ENCODE peak calls at places on chromosomes 6 and 20, in seven cellular contexts. One of them, this sample, is unnamed.

GRCh38 chr6:100176321-100176950 is 182.4 kb upstream of the MCHR2 start:
- DNase-seq in activated naive CD4-positive, alpha-beta T cell: no peak
- DNase-seq in AG09319: peak
- DNase-seq in dorsolateral prefrontal cortex: no peak
- DNase-seq in AG08395: peak
- DNase-seq in GM06990: no peak
- DNase-seq in RPMI8226: peak
- DNase-seq in this sample: no peak

GRCh38 chr20:11401988-11402387 is 515.7 kb upstream of the BTBD3 start:
- DNase-seq in GM06990: no peak
- DNase-seq in AG09319: no peak
- DNase-seq in RPMI8226: peak
- DNase-seq in activated naive CD4-positive, alpha-beta T cell: no peak
- DNase-seq in dorsolateral prefrontal cortex: no peak
- DNase-seq in AG08395: no peak
- DNase-seq in this sample: no peak

GRCh38 chr6:54194067-54194466 is 82.8 kb downstream of the MLIP start:
- DNase-seq in RPMI8226: no peak
- DNase-seq in dorsolateral prefrontal cortex: no peak
- DNase-seq in AG09319: no peak
- DNase-seq in GM06990: no peak
- DNase-seq in activated naive CD4-positive, alpha-beta T cell: no peak
- DNase-seq in AG08395: peak
- DNase-seq in this sample: no peak

GRCh38 chr6:46993846-46994245 is 48.3 kb downstream of the ADGRF1 start:
- DNase-seq in dorsolateral prefrontal cortex: no peak
- DNase-seq in GM06990: no peak
- DNase-seq in RPMI8226: no peak
- DNase-seq in activated naive CD4-positive, alpha-beta T cell: no peak
- DNase-seq in AG09319: no peak
- DNase-seq in AG08395: peak
- DNase-seq in this sample: peak

GRCh38 chr20:61527626-61528025 is 275.6 kb downstream of the CDH4 start:
- DNase-seq in activated naive CD4-positive, alpha-beta T cell: no peak
- DNase-seq in GM06990: no peak
- DNase-seq in RPMI8226: no peak
- DNase-seq in AG08395: no peak
- DNase-seq in AG09319: no peak
- DNase-seq in dorsolateral prefrontal cortex: no peak
- DNase-seq in this sample: no peak

GRCh38 chr20:34473262-34473883 is 42.8 kb upstream of the DYNLRB1 start:
- DNase-seq in activated naive CD4-positive, alpha-beta T cell: no peak
- DNase-seq in dorsolateral prefrontal cortex: peak
- DNase-seq in GM06990: peak
- DNase-seq in AG09319: no peak
- DNase-seq in AG08395: peak
- DNase-seq in RPMI8226: peak
- DNase-seq in this sample: no peak

GRCh38 chr6:35439308-35439707 is 12.8 kb upstream of the FANCE start:
- DNase-seq in GM06990: no peak
- DNase-seq in AG09319: no peak
- DNase-seq in AG08395: no peak
- DNase-seq in activated naive CD4-positive, alpha-beta T cell: no peak
- DNase-seq in RPMI8226: no peak
- DNase-seq in dorsolateral prefrontal cortex: no peak
- DNase-seq in this sample: no peak

GRCh38 chr6:107576852-107577251 is 86.9 kb downstream of the SOBP start:
- DNase-seq in RPMI8226: no peak
- DNase-seq in GM06990: no peak
- DNase-seq in activated naive CD4-positive, alpha-beta T cell: no peak
- DNase-seq in AG09319: no peak
- DNase-seq in AG08395: peak
- DNase-seq in dorsolateral prefrontal cortex: no peak
- DNase-seq in this sample: no peak

GRCh38 chr6:40550096-40550731 is 37.0 kb downstream of the LRFN2 start:
- DNase-seq in activated naive CD4-positive, alpha-beta T cell: no peak
- DNase-seq in dorsolateral prefrontal cortex: no peak
- DNase-seq in AG08395: peak
- DNase-seq in GM06990: no peak
- DNase-seq in RPMI8226: peak
- DNase-seq in AG09319: peak
- DNase-seq in this sample: no peak

GRCh38 chr6:41441598-41442205 is 104.5 kb upstream of the FOXP4 start:
- DNase-seq in GM06990: no peak
- DNase-seq in AG09319: no peak
- DNase-seq in RPMI8226: no peak
- DNase-seq in AG08395: no peak
- DNase-seq in dorsolateral prefrontal cortex: no peak
- DNase-seq in activated naive CD4-positive, alpha-beta T cell: no peak
- DNase-seq in this sample: no peak

GRCh38 chr6:112886415-112886814 is 539.3 kb downstream of the RFPL4B start:
- DNase-seq in AG08395: no peak
- DNase-seq in dorsolateral prefrontal cortex: no peak
- DNase-seq in AG09319: no peak
- DNase-seq in activated naive CD4-positive, alpha-beta T cell: no peak
- DNase-seq in GM06990: no peak
- DNase-seq in RPMI8226: no peak
- DNase-seq in this sample: no peak

GRCh38 chr6:162999575-163000285 is 272.0 kb downstream of the PACRG start:
- DNase-seq in AG09319: no peak
- DNase-seq in activated naive CD4-positive, alpha-beta T cell: no peak
- DNase-seq in GM06990: no peak
- DNase-seq in AG08395: peak
- DNase-seq in dorsolateral prefrontal cortex: no peak
- DNase-seq in RPMI8226: no peak
- DNase-seq in this sample: no peak

GRCh38 chr6:68958327-68958726 is 323.2 kb downstream of the ADGRB3 start:
- DNase-seq in dorsolateral prefrontal cortex: no peak
- DNase-seq in AG08395: no peak
- DNase-seq in GM06990: no peak
- DNase-seq in AG09319: no peak
- DNase-seq in activated naive CD4-positive, alpha-beta T cell: no peak
- DNase-seq in RPMI8226: peak
- DNase-seq in this sample: no peak

GRCh38 chr6:29626948-29627761 is 5.8 kb downstream of the GABBR1 start:
- DNase-seq in activated naive CD4-positive, alpha-beta T cell: no peak
- DNase-seq in RPMI8226: no peak
- DNase-seq in AG08395: no peak
- DNase-seq in GM06990: no peak
- DNase-seq in AG09319: no peak
- DNase-seq in dorsolateral prefrontal cortex: no peak
- DNase-seq in this sample: no peak

GRCh38 chr6:148053796-148054195 is 288.8 kb upstream of the SASH1 start:
- DNase-seq in activated naive CD4-positive, alpha-beta T cell: no peak
- DNase-seq in AG09319: no peak
- DNase-seq in AG08395: no peak
- DNase-seq in GM06990: no peak
- DNase-seq in RPMI8226: no peak
- DNase-seq in dorsolateral prefrontal cortex: no peak
- DNase-seq in this sample: no peak

GRCh38 chr6:147255948-147256674 is 51.9 kb downstream of the STXBP5 start:
- DNase-seq in AG09319: no peak
- DNase-seq in dorsolateral prefrontal cortex: no peak
- DNase-seq in AG08395: no peak
- DNase-seq in GM06990: no peak
- DNase-seq in activated naive CD4-positive, alpha-beta T cell: no peak
- DNase-seq in RPMI8226: no peak
- DNase-seq in this sample: no peak

GRCh38 chr6:161894436-161894835 is 620.6 kb upstream of the AGPAT4 start:
- DNase-seq in AG08395: no peak
- DNase-seq in GM06990: no peak
- DNase-seq in dorsolateral prefrontal cortex: no peak
- DNase-seq in RPMI8226: no peak
- DNase-seq in AG09319: no peak
- DNase-seq in activated naive CD4-positive, alpha-beta T cell: no peak
- DNase-seq in this sample: no peak

GRCh38 chr20:40339661-40340449 is 349.2 kb downstream of the MAFB start:
- DNase-seq in RPMI8226: no peak
- DNase-seq in dorsolateral prefrontal cortex: peak
- DNase-seq in GM06990: no peak
- DNase-seq in activated naive CD4-positive, alpha-beta T cell: no peak
- DNase-seq in AG09319: no peak
- DNase-seq in AG08395: no peak
- DNase-seq in this sample: no peak

GRCh38 chr6:112237644-112238043 is 16.7 kb downstream of the LAMA4 start:
- DNase-seq in RPMI8226: no peak
- DNase-seq in AG08395: peak
- DNase-seq in AG09319: peak
- DNase-seq in dorsolateral prefrontal cortex: no peak
- DNase-seq in GM06990: no peak
- DNase-seq in activated naive CD4-positive, alpha-beta T cell: no peak
- DNase-seq in this sample: peak

GRCh38 chr20:17966432-17967312 is 1.9 kb downstream of the SNX5 start:
- DNase-seq in GM06990: no peak
- DNase-seq in AG09319: no peak
- DNase-seq in RPMI8226: peak
- DNase-seq in activated naive CD4-positive, alpha-beta T cell: no peak
- DNase-seq in dorsolateral prefrontal cortex: no peak
- DNase-seq in AG08395: peak
- DNase-seq in this sample: no peak

GRCh38 chr6:27902335-27903314 is 9.6 kb downstream of the OR2B2 start:
- DNase-seq in dorsolateral prefrontal cortex: peak
- DNase-seq in activated naive CD4-positive, alpha-beta T cell: peak
- DNase-seq in AG08395: peak
- DNase-seq in GM06990: peak
- DNase-seq in RPMI8226: peak
- DNase-seq in AG09319: no peak
- DNase-seq in this sample: peak

GRCh38 chr20:19723834-19724430 is 34.1 kb upstream of the RIN2 start:
- DNase-seq in AG08395: no peak
- DNase-seq in activated naive CD4-positive, alpha-beta T cell: no peak
- DNase-seq in GM06990: no peak
- DNase-seq in AG09319: no peak
- DNase-seq in RPMI8226: no peak
- DNase-seq in dorsolateral prefrontal cortex: no peak
- DNase-seq in this sample: no peak